ENCODE peak calls at places on chromosomes 2 and 18, in seven cellular contexts. X is mesendoderm, D is astrocyte, V is left ventricle myocardium inferior, R is fibroblast of pulmonary artery, N is psoas muscle, E is right lobe of liver. U is an unnamed sample.

GRCh38 chr18:23155537-23155936 is 20.3 kb downstream of the CABLES1 start:
- DNase-seq in D (no peak), R (no peak), X (no peak), N (no peak), E (no peak), V (no peak), U (no peak)

GRCh38 chr2:219701847-219702634 is 74.6 kb downstream of the SLC4A3 start:
- DNase-seq in X (peak; percentile 64), D (peak; percentile 66), R (peak; percentile 14), N (peak; percentile 78), V (peak; percentile 30), E (no peak), U (no peak)

GRCh38 chr18:62918361-62918760 is 203.0 kb downstream of the PHLPP1 start:
- DNase-seq in X (peak; percentile 50), N (no peak), V (no peak), D (no peak), R (no peak), E (no peak), U (no peak)

GRCh38 chr18:3012306-3012919 is 531 bp downstream of the LPIN2 start:
- DNase-seq in E (peak; percentile 65), R (no peak), X (peak; percentile 33), D (no peak), V (peak; percentile 44), N (peak; percentile 71), U (peak; percentile 74)

GRCh38 chr2:27075219-27075871 is 3.1 kb upstream of the EMILIN1 start:
- DNase-seq in R (peak; percentile 76), N (peak; percentile 71), X (no peak), V (peak; percentile 66), E (peak; percentile 62), D (no peak), U (no peak)

GRCh38 chr2:109473006-109473380 is 140.8 kb downstream of the SEPTIN10 start:
- DNase-seq in E (no peak), N (no peak), D (no peak), V (no peak), X (no peak), R (no peak), U (no peak)

GRCh38 chr2:113111823-113112287 is 15.5 kb upstream of the IL1RN start:
- DNase-seq in E (no peak), N (no peak), D (no peak), V (no peak), R (no peak), X (no peak), U (no peak)

GRCh38 chr18:13548944-13549878 is 177.1 kb downstream of the FAM210A start:
- DNase-seq in V (no peak), R (no peak), E (no peak), N (no peak), X (no peak), D (no peak), U (no peak)

GRCh38 chr2:148996805-148997204 is 41.7 kb upstream of the LYPD6B start:
- DNase-seq in R (no peak), N (no peak), D (no peak), X (no peak), E (no peak), V (no peak), U (no peak)

GRCh38 chr2:74525717-74526648 is at the start of gene DQX1:
- DNase-seq in E (no peak), X (peak; percentile 84), V (no peak), D (no peak), R (no peak), N (no peak), U (no peak)

GRCh38 chr18:75203456-75204261 is 5.3 kb downstream of the PTGR3 start:
- DNase-seq in E (no peak), D (peak; percentile 14), X (peak; percentile 13), R (no peak), V (no peak), N (no peak), U (peak; percentile 67)

GRCh38 chr2:108215794-108216211 is 24.0 kb upstream of the SULT1C3 start:
- DNase-seq in X (peak; percentile 43), N (no peak), E (peak; percentile 28), D (peak; percentile 19), V (no peak), R (peak; percentile 41), U (no peak)

GRCh38 chr18:4360221-4360715 is 94.8 kb downstream of the DLGAP1 start:
- DNase-seq in N (no peak), V (no peak), X (no peak), R (no peak), E (no peak), D (no peak), U (no peak)
- H3K4me3 ChIP-seq in N (no peak overlapping the region), V (no peak overlapping the region), X (no peak overlapping the region), R (no peak overlapping the region), E (no peak overlapping the region), D (no peak overlapping the region), U (no peak overlapping the region)

GRCh38 chr2:24456610-24457556 is 34.2 kb upstream of the NCOA1 start:
- DNase-seq in E (no peak), D (peak; percentile 73), R (peak; percentile 75), N (peak; percentile 92), X (peak; percentile 63), V (peak; percentile 70), U (peak; percentile 67)
- H3K4me3 ChIP-seq in E (no peak overlapping the region), D (no peak overlapping the region), R (no peak overlapping the region), N (no peak overlapping the region), X (no peak overlapping the region), V (no peak overlapping the region), U (no peak overlapping the region)

DNA sequence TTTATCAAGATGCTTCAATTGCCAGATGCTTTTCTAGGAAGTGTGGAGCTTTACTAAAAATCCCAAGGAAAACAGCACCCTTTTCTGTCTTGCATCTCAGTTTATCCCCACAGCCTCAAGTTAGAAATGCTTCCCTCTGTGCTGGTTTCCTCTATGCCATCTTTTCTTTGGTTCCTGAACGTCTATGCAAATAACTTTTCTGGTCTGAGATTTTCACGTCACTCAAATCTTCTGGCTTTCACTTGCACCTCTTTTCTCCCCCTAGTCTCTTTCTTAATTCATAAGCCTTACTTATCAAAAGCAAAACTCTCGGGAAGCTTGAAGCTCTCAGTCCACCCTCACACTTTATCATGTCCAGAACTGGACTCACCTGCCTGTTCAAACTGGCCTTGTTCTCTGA is 33.9 kb downstream of the ARHGAP25 start:
- DNase-seq in E (no peak), X (no peak), R (no peak), V (no peak), N (no peak), D (no peak), U (no peak)
- H3K4me3 ChIP-seq in E (no peak overlapping the region), X (no peak overlapping the region), R (no peak overlapping the region), V (no peak overlapping the region), N (no peak overlapping the region), D (no peak overlapping the region), U (no peak overlapping the region)

GRCh38 chr2:162318280-162319222 is at the start of gene IFIH1:
- DNase-seq in R (peak; percentile 90), E (peak; percentile 86), X (peak; percentile 74), D (peak; percentile 83), N (peak; percentile 81), V (peak; percentile 78), U (peak; percentile 60)
- H3K4me3 ChIP-seq in R (peak within 1 kb of the TSS; percentile 79), E (peak within 1 kb of the TSS; percentile 63), X (peak within 1 kb of the TSS; percentile 8), D (peak within 1 kb of the TSS; percentile 74), N (peak within 1 kb of the TSS; percentile 79), V (peak within 1 kb of the TSS; percentile 78), U (peak within 1 kb of the TSS; percentile 66)

GRCh38 chr2:140589273-140589672 is 1541.5 kb downstream of the LRP1B start:
- DNase-seq in R (no peak), E (no peak), D (peak; percentile 22), V (no peak), N (no peak), X (no peak), U (no peak)

GRCh38 chr2:140586379-140586778 is 1544.4 kb downstream of the LRP1B start:
- DNase-seq in V (no peak), N (no peak), R (peak; percentile 26), X (peak; percentile 82), E (no peak), D (no peak), U (no peak)

GRCh38 chr2:140593159-140593558 is 1537.7 kb downstream of the LRP1B start:
- DNase-seq in R (no peak), D (no peak), X (no peak), N (no peak), V (no peak), E (no peak), U (no peak)

GRCh38 chr2:140585016-140585415 is 1545.8 kb downstream of the LRP1B start:
- DNase-seq in E (no peak), N (no peak), R (no peak), X (no peak), D (no peak), V (no peak), U (no peak)

DNA sequence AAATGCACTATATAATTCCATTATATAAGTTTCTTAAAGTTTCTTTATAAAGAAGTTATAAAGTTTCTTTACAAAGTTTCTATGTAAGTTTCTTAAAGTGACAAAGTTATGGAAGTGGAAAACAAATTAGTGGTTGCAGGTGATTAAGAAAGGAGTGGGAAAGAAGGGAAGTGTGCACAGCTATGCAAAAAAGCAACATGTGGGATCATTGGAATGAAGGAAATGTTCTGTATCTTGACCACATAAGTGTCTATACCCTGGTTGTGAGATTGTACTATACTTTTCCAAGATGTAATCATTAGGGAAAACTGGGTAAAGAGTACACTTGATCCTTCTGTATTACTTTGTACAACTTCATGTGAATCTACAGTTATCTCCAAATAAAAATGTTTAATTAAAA is 1541.1 kb downstream of the LRP1B start:
- DNase-seq in D (peak; percentile 56), N (no peak), X (no peak), R (peak; percentile 10), E (no peak), V (no peak), U (no peak)
- H3K4me3 ChIP-seq in D (no peak overlapping the region), N (no peak overlapping the region), X (no peak overlapping the region), R (no peak overlapping the region), E (no peak overlapping the region), V (no peak overlapping the region), U (no peak overlapping the region)

DNA sequence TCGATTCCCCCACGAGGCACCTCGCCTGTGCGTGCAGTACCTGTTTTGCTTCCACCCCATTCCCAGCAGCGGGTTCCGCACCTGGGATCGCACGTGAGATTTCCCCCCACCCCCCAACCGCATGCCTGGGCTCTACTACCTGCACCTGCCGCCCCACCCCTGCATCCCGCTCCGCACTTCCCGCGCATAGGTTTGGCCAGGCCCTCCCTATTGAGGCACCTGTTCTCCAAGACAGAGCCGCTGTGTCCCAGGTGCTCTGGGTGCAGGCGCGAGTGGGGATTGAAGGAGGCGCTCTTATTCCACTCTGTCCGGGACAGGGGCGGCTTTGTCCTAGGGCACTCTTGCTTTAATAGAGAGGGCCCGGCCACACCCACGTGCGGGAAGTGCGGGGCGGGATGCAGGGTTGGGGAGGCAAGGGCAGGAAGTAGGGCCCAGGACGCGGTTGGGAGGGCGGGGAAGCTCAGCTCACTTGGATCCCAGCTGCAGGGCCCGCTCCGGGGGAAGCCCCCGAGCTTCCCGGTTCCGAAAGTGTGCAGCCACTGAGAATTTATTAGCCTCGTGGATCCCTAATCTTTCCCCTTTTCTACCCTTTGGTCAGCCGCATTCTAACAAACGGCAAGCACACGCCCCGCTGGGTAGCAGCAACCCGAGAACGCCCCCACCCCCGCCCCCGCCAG is 698 bp upstream of the MOCOS start:
- DNase-seq in V (peak; percentile 31), N (peak; percentile 66), R (no peak), E (peak; percentile 70), D (no peak), X (peak; percentile 11), U (no peak)
- H3K4me3 ChIP-seq in V (peak overlapping the region; percentile 67), N (peak overlapping the region; percentile 92), R (peak overlapping the region; percentile 72), E (peak overlapping the region; percentile 74), D (peak overlapping the region; percentile 94), X (no peak overlapping the region), U (peak overlapping the region; percentile 79)

GRCh38 chr2:120421830-120422175 is 75.9 kb downstream of the INHBB start:
- DNase-seq in R (no peak), N (no peak), D (no peak), V (no peak), X (no peak), E (no peak), U (peak; percentile 2)
- H3K4me3 ChIP-seq in R (no peak overlapping the region), N (no peak overlapping the region), D (no peak overlapping the region), V (no peak overlapping the region), X (no peak overlapping the region), E (no peak overlapping the region), U (no peak overlapping the region)